ENCODE peak calls at places on chromosome 3, in six cellular contexts. J is hepatocyte; H is endodermal cell; C is vagina; B is CD8-positive, alpha-beta T cell; Z is A549. U is an unnamed sample.

GRCh38 chr3:80983753-80984152 is 777.7 kb downstream of the GBE1 start:
- DNase-seq in J (no peak), B (no peak), C (no peak), H (no peak), Z (no peak), U (no peak)

GRCh38 chr3:196868297-196868661 is 559 bp downstream of the SENP5 start:
- DNase-seq in C (no peak), B (no peak), Z (peak), H (peak), J (peak), U (peak)

GRCh38 chr3:147943265-147943945 is 534.2 kb downstream of the ZIC1 start:
- DNase-seq in H (no peak), B (no peak), J (peak), C (no peak), Z (peak), U (peak)

GRCh38 chr3:139430467-139430866 is 41.0 kb upstream of the COPB2 start:
- DNase-seq in B (no peak), Z (no peak), C (no peak), J (no peak), H (peak), U (no peak)

GRCh38 chr3:57079221-57079831 is 18.9 kb downstream of the SPATA12 start:
- DNase-seq in Z (peak), J (peak), C (no peak), B (no peak), H (peak), U (no peak)

GRCh38 chr3:195162033-195162669 is 108.8 kb downstream of the XXYLT1 start:
- DNase-seq in H (no peak), B (no peak), C (no peak), Z (no peak), J (no peak), U (no peak)

GRCh38 chr3:188690932-188691331 is 480.8 kb upstream of the TPRG1 start:
- DNase-seq in H (no peak), C (no peak), J (peak), B (no peak), Z (no peak), U (no peak)

GRCh38 chr3:66469220-66469640 is 31.6 kb downstream of the LRIG1 start:
- DNase-seq in H (no peak), C (no peak), B (no peak), Z (no peak), J (no peak), U (no peak)

GRCh38 chr3:141243295-141243707 is 11.7 kb downstream of the PXYLP1 start:
- DNase-seq in C (peak), B (peak), Z (no peak), H (peak), J (no peak), U (peak)

GRCh38 chr3:184158394-184158793 is 3.2 kb downstream of the DVL3 start:
- DNase-seq in C (no peak), J (no peak), H (no peak), B (no peak), Z (no peak), U (no peak)

GRCh38 chr3:50321146-50321843 is 1.2 kb downstream of the HYAL2 start:
- DNase-seq in B (peak), C (no peak), Z (peak), J (peak), H (peak), U (peak)

GRCh38 chr3:184357248-184358139 is 3.9 kb downstream of the CLCN2 start:
- DNase-seq in Z (no peak), J (no peak), B (no peak), C (no peak), H (no peak), U (no peak)

GRCh38 chr3:15011174-15011573 is 53.9 kb downstream of the MRPS25 start:
- DNase-seq in C (no peak), J (peak), Z (no peak), H (no peak), B (no peak), U (peak)

GRCh38 chr3:53800507-53800906 is 45.7 kb downstream of the CHDH start:
- DNase-seq in J (no peak), C (no peak), B (no peak), Z (no peak), H (no peak), U (no peak)

GRCh38 chr3:184337315-184337714 is at the start of gene FAM131A:
- DNase-seq in C (no peak), J (no peak), Z (no peak), H (no peak), B (no peak), U (no peak)

GRCh38 chr3:125383744-125384143 is 8.6 kb upstream of the ZNF148 start:
- DNase-seq in C (no peak), Z (no peak), B (no peak), J (no peak), H (no peak), U (no peak)

GRCh38 chr3:55402886-55403605 is 84.1 kb downstream of the WNT5A start:
- DNase-seq in C (no peak), Z (no peak), H (no peak), B (no peak), J (peak), U (no peak)

GRCh38 chr3:16378920-16379319 is 113.9 kb downstream of the OXNAD1 start:
- DNase-seq in B (no peak), H (no peak), Z (no peak), J (no peak), C (no peak), U (peak)

GRCh38 chr3:124609402-124609801 is 120.8 kb upstream of the UMPS start:
- DNase-seq in Z (no peak), J (peak), H (no peak), C (no peak), B (no peak), U (no peak)

GRCh38 chr3:19898725-19899124 is 35.3 kb downstream of the EFHB start:
- DNase-seq in H (no peak), B (no peak), C (no peak), J (no peak), Z (no peak), U (peak)

GRCh38 chr3:120284702-120285507 is at the start of gene GPR156:
- DNase-seq in C (no peak), B (no peak), H (peak), J (peak), Z (peak), U (no peak)

GRCh38 chr3:44235604-44236484 is 5.8 kb upstream of the TOPAZ1 start:
- DNase-seq in C (no peak), Z (peak), H (peak), B (peak), J (peak), U (peak)

GRCh38 chr3:66297260-66297863 is 76.6 kb downstream of the SLC25A26 start:
- DNase-seq in Z (no peak), B (no peak), J (no peak), C (no peak), H (no peak), U (peak)

GRCh38 chr3:106068795-106069194 is 200.0 kb upstream of the CBLB start:
- DNase-seq in B (no peak), J (no peak), C (no peak), Z (no peak), H (no peak), U (no peak)

GRCh38 chr3:137191133-137191923 is 233.5 kb downstream of the IL20RB start:
- DNase-seq in Z (no peak), H (no peak), C (no peak), B (no peak), J (no peak), U (no peak)

GRCh38 chr3:176595307-176595706 is 602.0 kb downstream of the TBL1XR1 start:
- DNase-seq in Z (no peak), B (no peak), C (no peak), J (no peak), H (no peak), U (no peak)

GRCh38 chr3:193996641-193997089 is 139.3 kb upstream of the HES1 start:
- DNase-seq in Z (no peak), C (peak), H (peak), J (no peak), B (no peak), U (no peak)

GRCh38 chr3:30826381-30827061 is 67.9 kb downstream of the GADL1 start:
- DNase-seq in B (no peak), Z (no peak), C (no peak), H (no peak), J (no peak), U (no peak)

GRCh38 chr3:47542614-47543173 is 29.2 kb upstream of the ELP6 start:
- DNase-seq in J (no peak), B (no peak), Z (no peak), C (no peak), H (no peak), U (no peak)

GRCh38 chr3:186534113-186534669 is 10.0 kb downstream of the CRYGS start:
- DNase-seq in Z (no peak), C (no peak), B (peak), J (no peak), H (no peak), U (no peak)

GRCh38 chr3:100891033-100891432 is 102.2 kb downstream of the ABI3BP start:
- DNase-seq in C (no peak), J (no peak), B (no peak), Z (no peak), H (no peak), U (peak)
- TF ChIP-seq CTCF in C (no peak), J (peak), B (no peak), Z (no peak), H (peak), U (peak)

DNA sequence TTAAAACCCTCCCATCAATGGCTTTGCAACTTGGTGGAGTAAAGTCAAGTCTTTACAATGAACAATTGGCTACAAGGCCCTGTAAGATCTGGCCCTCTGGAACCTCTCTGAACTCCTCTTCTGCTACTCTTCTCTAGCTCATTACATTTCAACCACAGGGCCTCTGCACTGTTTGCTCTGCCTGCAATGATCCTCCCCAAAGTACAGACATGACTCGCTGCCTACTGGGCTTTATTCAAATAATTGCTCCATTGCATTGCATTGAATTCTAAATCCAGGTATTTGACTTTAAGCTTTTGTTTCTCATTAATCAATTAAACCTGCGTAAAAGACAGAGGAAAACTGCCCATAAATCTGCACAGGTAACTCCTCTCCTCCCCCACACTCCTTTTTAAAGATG is 96.7 kb downstream of the CD47 start:
- DNase-seq in C (no peak), J (no peak), B (no peak), Z (no peak), H (no peak), U (no peak)
- H3K27ac ChIP-seq in C (no peak), J (no peak), B (no peak), Z (peak), H (no peak), U (no peak)

GRCh38 chr3:4492240-4493007 is 724 bp upstream of the ITPR1 start:
- DNase-seq in B (peak), J (peak), H (peak), C (no peak), Z (peak), U (peak)
- H3K4me3 ChIP-seq in B (peak), J (peak), H (peak), C (peak), Z (peak), U (peak)

GRCh38 chr3:107516475-107516874 is 6.3 kb upstream of the BBX start:
- DNase-seq in J (no peak), Z (no peak), H (no peak), B (no peak), C (no peak), U (no peak)

GRCh38 chr3:107518050-107518449 is 4.7 kb upstream of the BBX start:
- DNase-seq in H (no peak), J (no peak), Z (no peak), B (no peak), C (no peak), U (no peak)

GRCh38 chr3:107512108-107512507 is 10.7 kb upstream of the BBX start:
- DNase-seq in H (peak), C (no peak), Z (no peak), B (no peak), J (no peak), U (no peak)

DNA sequence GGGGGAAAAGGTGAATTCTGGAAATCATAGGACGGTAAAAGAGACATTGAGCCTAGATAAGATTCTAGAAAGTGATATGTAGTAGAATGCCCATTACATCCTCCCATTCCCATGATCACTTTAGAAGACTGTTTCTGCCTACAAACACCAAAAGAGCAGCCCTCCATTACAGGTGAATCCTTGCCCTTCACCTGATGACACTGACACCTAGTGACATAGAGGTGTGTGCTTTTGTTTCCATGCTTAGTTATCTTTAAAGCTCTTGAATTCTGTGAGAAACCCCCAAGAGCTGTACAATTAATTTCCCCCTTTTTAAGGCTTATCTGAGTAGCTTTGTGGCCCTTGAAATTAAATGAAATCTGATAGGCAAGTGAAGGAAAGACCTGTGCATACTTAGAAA is 8.3 kb upstream of the BBX start:
- DNase-seq in Z (no peak), C (no peak), H (no peak), B (no peak), J (no peak), U (no peak)
- TF ChIP-seq CTCF in Z (no peak), C (no peak), H (no peak), B (no peak), J (no peak), U (no peak)

GRCh38 chr3:52554026-52554755 is 17.8 kb downstream of the UQCC5 start:
- DNase-seq in J (no peak), H (no peak), B (no peak), Z (no peak), C (no peak), U (no peak)
- H3K27ac ChIP-seq in J (no peak), H (no peak), B (no peak), Z (no peak), C (no peak), U (no peak)

DNA sequence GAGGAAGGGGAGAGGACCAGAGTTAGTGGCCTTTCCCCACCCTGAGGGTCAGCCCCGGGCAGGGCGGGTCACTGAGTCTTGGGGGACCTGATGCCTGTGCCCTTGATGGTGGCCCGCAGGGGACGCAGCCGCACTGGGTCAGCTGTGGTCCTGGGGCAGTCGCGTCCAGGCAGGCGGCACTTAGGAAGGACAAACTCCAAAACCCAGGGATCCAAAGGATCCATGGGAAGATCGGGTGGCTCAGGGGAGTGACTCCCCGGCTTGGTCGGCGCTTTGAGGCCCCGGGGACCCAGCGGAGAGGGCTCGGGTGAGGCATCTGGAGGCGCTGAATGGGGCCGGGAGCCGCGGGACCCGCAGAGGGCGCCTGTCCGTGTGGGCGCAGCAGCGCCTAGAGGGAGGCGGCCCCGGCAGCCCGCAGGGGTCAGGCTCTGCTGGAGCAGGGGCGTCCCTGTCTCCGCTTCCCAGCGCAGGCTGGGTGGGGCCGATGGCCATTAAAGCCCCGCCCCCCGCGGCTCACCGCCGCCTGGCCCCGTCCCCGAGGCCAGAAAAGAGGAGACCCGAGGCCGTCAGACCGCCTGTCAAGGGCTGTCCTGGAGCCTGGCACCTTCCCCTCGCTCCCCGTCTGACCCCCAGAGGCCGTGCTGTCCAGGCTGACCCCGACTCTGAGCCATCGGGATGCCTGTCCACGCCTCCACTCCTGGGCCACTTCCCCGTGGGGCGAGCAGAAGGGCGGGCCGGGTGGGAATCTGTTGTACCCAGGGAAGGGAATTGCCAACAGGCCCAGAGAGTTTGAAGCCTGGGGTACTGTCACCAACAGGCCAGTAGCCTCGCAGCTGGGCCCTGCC is 17.4 kb downstream of the CIDEC start:
- DNase-seq in Z (peak), H (peak), J (peak), B (peak), C (no peak), U (no peak)
- H3K4me3 ChIP-seq in Z (peak), H (no peak), J (no peak), B (no peak), C (peak), U (peak)

DNA sequence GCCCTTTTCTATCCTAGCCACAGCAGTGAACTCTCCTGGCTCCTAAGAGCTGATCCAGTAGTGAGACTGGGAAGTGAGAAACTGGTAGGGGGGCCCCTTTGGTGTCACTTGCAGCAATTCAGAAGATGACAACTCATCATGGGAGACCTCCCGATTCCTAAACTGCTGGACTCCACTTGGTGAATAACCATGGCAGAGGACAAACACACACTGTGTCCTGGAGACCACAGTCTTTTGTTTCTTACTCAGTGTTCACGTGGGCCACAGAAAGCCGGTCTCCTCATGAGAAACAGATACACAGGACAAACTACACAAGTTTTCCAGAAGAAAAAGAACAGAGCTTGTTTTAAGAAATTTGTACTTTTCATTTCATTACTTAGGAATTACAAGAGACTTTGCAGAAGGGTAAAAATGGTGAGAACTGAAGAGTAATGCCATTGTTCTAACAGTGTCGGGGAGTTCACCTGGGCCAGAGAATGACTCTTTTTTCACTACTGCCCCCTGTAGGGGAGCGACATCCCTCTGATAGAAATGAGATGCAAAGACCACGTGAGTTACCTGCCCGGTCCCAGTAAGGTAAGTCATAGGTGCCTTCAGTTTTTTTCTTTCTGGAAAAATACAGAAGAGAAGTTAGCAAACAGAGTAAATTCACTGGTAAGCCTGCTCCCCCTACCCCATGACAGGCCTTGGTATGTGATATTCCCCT is 38.1 kb downstream of the ST3GAL6 start:
- DNase-seq in C (no peak), B (no peak), Z (no peak), H (peak), J (no peak), U (no peak)
- TF ChIP-seq CTCF in C (no peak), B (no peak), Z (peak), H (peak), J (no peak), U (peak)

GRCh38 chr3:23193835-23194234 is 9.3 kb upstream of the UBE2E2 start:
- DNase-seq in H (no peak), J (no peak), B (no peak), C (no peak), Z (no peak), U (no peak)
- H3K27ac ChIP-seq in H (no peak), J (no peak), B (no peak), C (no peak), Z (no peak), U (no peak)

DNA sequence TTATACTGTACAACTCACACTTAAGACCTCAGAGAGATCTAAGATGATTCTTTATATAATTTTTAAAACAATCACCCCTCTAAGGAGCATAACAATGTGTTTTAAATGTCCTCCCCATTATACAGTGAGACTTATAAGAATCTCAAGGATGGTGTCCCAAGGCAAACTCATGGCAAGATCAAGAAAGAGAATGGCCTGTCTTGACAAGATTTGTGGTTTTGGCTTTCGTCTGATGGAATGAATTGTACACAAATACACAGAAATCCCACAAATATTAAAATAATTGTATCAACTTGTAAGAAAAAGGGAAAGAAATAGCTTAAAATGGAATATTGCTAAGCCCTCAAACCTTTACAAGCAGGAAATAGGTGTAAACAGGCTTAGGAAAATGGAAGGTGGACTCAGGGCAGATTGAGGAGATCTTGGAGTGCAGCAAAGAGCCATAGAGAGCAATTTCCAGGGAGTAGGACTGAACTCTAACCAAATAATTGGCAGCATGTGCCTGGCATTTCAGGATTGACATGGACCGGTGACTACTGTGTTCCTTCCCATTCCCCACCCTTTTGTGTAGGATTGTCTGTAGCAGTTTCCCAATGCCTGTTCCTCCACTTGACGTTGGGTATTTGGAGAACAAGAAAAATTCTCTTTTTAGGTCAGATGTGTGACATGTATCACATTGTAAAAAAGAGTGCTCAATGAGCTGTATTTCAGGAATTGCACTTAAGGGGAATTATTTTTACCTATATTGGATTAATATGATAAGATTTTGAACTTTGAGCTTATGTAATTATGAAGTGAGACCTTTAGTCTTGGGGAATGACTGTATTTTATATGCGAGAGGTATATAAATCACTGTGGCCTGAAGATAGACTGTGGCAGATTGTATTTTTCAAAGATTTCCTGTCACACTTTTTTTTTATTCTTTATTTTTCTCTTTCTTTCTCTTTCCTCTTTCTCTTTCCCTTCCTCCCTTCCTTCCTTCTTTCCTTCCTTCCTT is 317.8 kb upstream of the SLITRK3 start:
- DNase-seq in B (no peak), H (no peak), J (no peak), C (no peak), Z (no peak), U (no peak)
- H3K4me3 ChIP-seq in B (no peak), H (no peak), J (no peak), C (no peak), Z (no peak), U (no peak)

U was measured in brain microvascular endothelial cell.